ENCODE peak calls at places on chromosomes 6 and 20, in ten cellular contexts. N, L, U, Q, D, V, X, H, P and F are unnamed samples.
A peak's percentile ranks its signal among the peaks of the same experiment; 100 is the strongest.

GRCh38 chr6:26044140-26045045 is 42.8 kb upstream of the HFE start:
- DNase-seq in N (peak; percentile 69), L (no peak), U (peak; percentile 52), Q (no peak), D (no peak), V (no peak), X (peak; percentile 70), H (peak; percentile 43), P (no peak), F (no peak)

GRCh38 chr6:134026597-134026996 is 25.8 kb downstream of the SLC2A12 start:
- DNase-seq in N (no peak), L (no peak), U (no peak), Q (no peak), D (no peak), V (no peak), X (no peak), H (no peak), P (no peak), F (no peak)

GRCh38 chr6:141467881-141468280 is 664.8 kb upstream of the GJE1 start:
- DNase-seq in N (no peak), L (no peak), U (no peak), Q (no peak), D (no peak), V (no peak), X (no peak), H (peak; percentile 72), P (no peak), F (no peak)

GRCh38 chr6:33299237-33299944 is 649 bp upstream of the RGL2 start:
- DNase-seq in N (peak; percentile 93), L (peak; percentile 92), U (peak; percentile 94), Q (peak; percentile 90), D (peak; percentile 77), V (peak; percentile 81), X (peak; percentile 90), H (peak; percentile 91), P (peak; percentile 81), F (peak; percentile 76)

GRCh38 chr6:117795234-117795633 is 111.8 kb upstream of the SLC35F1 start:
- DNase-seq in N (no peak), L (no peak), U (no peak), Q (no peak), D (no peak), V (no peak), X (no peak), H (no peak), P (no peak), F (no peak)

GRCh38 chr6:39818695-39819094 is 26.5 kb downstream of the DAAM2 start:
- DNase-seq in N (no peak), L (no peak), U (no peak), Q (no peak), D (no peak), V (no peak), X (no peak), H (no peak), P (no peak), F (no peak)

GRCh38 chr20:43832096-43832816 is 82.4 kb upstream of the TOX2 start:
- DNase-seq in N (no peak), L (no peak), U (no peak), Q (no peak), D (no peak), V (no peak), X (no peak), H (no peak), P (no peak), F (no peak)

GRCh38 chr6:1363729-1364572 is 25.4 kb upstream of the FOXF2 start:
- DNase-seq in N (no peak), L (no peak), U (peak; percentile 24), Q (no peak), D (no peak), V (no peak), X (no peak), H (peak; percentile 75), P (no peak), F (no peak)

GRCh38 chr6:136506124-136506799 is 44.0 kb downstream of the MAP7 start:
- DNase-seq in N (no peak), L (no peak), U (no peak), Q (no peak), D (no peak), V (no peak), X (no peak), H (no peak), P (no peak), F (no peak)

GRCh38 chr6:53361549-53362031 is 12.8 kb upstream of the ELOVL5 start:
- DNase-seq in N (peak; percentile 93), L (peak; percentile 41), U (peak; percentile 24), Q (peak; percentile 47), D (no peak), V (no peak), X (no peak), H (peak; percentile 32), P (no peak), F (no peak)

GRCh38 chr6:37212268-37212667 is 42.3 kb downstream of the PIM1 start:
- DNase-seq in N (no peak), L (no peak), U (no peak), Q (no peak), D (no peak), V (no peak), X (no peak), H (no peak), P (no peak), F (no peak)

GRCh38 chr6:114634016-114634415 is 291.2 kb upstream of the HS3ST5 start:
- DNase-seq in N (no peak), L (no peak), U (no peak), Q (no peak), D (no peak), V (no peak), X (no peak), H (no peak), P (no peak), F (no peak)

GRCh38 chr6:50124572-50124971 is 74.8 kb upstream of the DEFB112 start:
- DNase-seq in N (no peak), L (no peak), U (no peak), Q (no peak), D (no peak), V (no peak), X (no peak), H (no peak), P (no peak), F (no peak)

GRCh38 chr6:50123686-50124085 is 74.0 kb upstream of the DEFB112 start:
- DNase-seq in N (no peak), L (no peak), U (no peak), Q (no peak), D (no peak), V (no peak), X (no peak), H (no peak), P (no peak), F (no peak)

DNA sequence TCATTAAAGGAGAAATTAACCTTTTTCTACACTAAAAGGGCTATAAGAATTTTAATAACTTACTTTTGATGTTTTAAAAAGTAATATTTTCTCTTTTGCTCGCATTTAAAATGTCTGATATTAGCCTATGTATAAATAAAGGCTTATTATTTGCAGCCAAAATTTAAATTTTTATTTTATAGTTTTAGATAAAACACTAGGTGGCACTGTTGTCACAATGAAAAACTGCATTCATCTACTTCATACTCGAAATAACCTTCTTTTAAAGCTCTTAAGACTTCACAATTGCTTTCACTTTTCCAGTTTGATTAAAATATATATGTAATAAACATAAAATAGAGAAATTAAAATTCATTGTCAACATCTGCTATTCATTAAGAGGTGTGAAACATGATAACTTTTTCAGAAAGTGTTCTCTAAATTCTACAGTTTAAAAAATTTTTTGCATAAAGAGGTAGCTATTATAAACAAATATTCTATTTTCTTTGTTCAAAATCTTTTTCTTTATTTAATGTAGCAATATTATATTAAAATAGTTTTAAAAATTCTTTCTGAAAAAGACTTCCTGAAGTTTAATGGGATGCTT is 78.8 kb upstream of the DEFB112 start:
- DNase-seq in N (no peak), L (peak; percentile 9), U (no peak), Q (peak; percentile 6), D (no peak), V (no peak), X (no peak), H (peak; percentile 37), P (no peak), F (no peak)
- TF ChIP-seq CTCF in N (peak; percentile 45), L (peak; percentile 29), U (no peak), Q (peak; percentile 3), D (peak; percentile 48), V (peak; percentile 82), X (no peak), H (peak; percentile 38), P (peak; percentile 66), F (peak; percentile 77)

DNA sequence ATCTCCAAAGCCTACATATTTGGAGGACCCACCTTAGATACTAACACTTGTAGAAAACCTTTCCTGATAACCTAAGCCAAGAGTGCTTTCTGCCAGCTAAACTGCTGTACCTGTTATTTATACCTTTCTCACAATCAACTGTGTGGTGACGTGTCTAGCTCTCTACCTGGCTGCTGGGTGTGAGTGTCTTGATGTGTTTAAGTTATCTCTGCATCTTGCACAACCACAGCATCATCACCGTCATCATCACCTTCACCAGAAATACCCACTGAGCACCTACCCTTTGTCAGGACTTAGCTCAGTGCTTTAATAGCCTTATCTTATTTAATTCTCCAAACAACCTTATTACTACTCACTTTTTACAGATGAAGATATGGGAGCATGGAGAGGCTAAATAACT is 431.3 kb downstream of the MAFB start:
- DNase-seq in N (no peak), L (no peak), U (no peak), Q (no peak), D (no peak), V (no peak), X (no peak), H (no peak), P (no peak), F (no peak)
- TF ChIP-seq CTCF in N (no peak), L (no peak), U (no peak), Q (no peak), D (no peak), V (no peak), X (no peak), H (no peak), P (no peak), F (no peak)

DNA sequence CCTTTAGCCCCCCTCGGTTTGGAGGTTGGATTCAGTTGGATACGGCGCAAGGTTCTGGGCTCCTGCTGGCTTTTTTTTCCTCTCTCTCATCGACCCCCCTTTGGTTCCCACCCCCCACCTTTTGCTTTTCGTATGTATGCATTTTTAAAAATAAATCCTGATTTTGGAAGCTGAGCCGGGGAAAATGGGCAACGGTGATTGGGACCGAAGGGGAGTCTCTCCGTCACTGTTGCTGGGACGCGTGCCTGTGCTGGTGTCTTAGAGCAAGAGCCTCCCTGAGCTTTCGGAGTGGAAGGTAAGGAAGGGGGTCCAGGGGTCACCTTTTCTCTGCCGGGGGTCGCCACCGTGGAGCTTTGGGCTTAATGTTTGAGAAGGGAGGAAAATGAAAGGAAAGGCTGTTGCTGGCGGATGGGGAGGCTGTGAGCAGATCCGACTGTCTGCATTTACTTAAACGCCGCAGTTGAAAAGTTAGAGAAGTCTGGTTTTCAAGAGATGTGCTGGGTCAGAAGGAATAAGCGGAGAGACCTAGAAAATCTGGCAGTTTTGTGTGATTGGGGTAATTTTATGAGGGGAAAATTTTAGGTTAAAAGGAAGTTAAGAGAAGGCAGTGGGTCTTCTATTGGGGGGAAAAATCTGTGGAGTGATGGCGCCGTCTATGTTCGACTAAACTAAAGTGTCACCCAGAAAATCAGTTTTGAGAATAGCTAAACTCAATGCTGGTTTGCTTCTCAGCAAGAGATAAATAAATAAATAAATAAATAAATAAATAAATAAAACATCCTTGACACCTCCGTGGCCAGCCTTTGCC is 828 bp downstream of the ADGRB3 start:
- DNase-seq in N (no peak), L (peak; percentile 33), U (peak; percentile 11), Q (peak; percentile 50), D (no peak), V (peak; percentile 28), X (no peak), H (peak; percentile 16), P (peak; percentile 60), F (no peak)
- TF ChIP-seq CTCF in N (no peak), L (no peak), U (no peak), Q (no peak), D (no peak), V (no peak), X (no peak), H (no peak), P (peak; percentile 52), F (no peak)

GRCh38 chr20:25076731-25077609 is 5.0 kb downstream of the VSX1 start:
- DNase-seq in N (no peak), L (peak; percentile 63), U (peak; percentile 54), Q (no peak), D (no peak), V (no peak), X (no peak), H (no peak), P (no peak), F (peak; percentile 7)
- TF ChIP-seq CTCF in N (no peak), L (peak; percentile 25), U (no peak), Q (no peak), D (no peak), V (peak; percentile 24), X (no peak), H (peak; percentile 33), P (peak; percentile 47), F (peak; percentile 10)